ENCODE peak calls at places on chromosomes 5 and 9, in nine cellular contexts. U is heart right ventricle, V is cardiac muscle cell, H is retinal pigment epithelial cell, O is foreskin fibroblast, P is tibial artery, J is right lobe of liver, M is breast epithelium, I is astrocyte of the cerebellum. X is an unnamed sample.

GRCh38 chr5:167754501-167754941 is 536.9 kb upstream of the WWC1 start:
- DNase-seq in J (no peak), O (peak; percentile 71), H (peak; percentile 30), I (peak; percentile 68), M (no peak), P (no peak), V (no peak), U (no peak), X (peak; percentile 44)

GRCh38 chr9:132078369-132079356 is 1.0 kb downstream of the MED27 start:
- DNase-seq in V (peak; percentile 5), I (peak; percentile 46), U (no peak), M (no peak), H (no peak), O (peak; percentile 80), P (no peak), J (no peak), X (peak; percentile 41)

GRCh38 chr5:87746891-87747366 is 334.2 kb upstream of the CCNH start:
- DNase-seq in P (no peak), H (no peak), J (no peak), V (no peak), I (peak; percentile 69), O (no peak), U (no peak), M (no peak), X (no peak)

GRCh38 chr9:86022687-86023266 is 76.6 kb downstream of the GOLM1 start:
- DNase-seq in M (no peak), U (no peak), J (no peak), H (no peak), O (no peak), I (no peak), V (no peak), P (no peak), X (no peak)

GRCh38 chr5:124736814-124737186 is 9.6 kb downstream of the ZNF608 start:
- DNase-seq in J (no peak), U (no peak), M (no peak), V (no peak), P (no peak), I (no peak), H (no peak), O (peak; percentile 36), X (no peak)

GRCh38 chr9:113454914-113455761 is 8.4 kb upstream of the RGS3 start:
- DNase-seq in U (peak; percentile 68), H (peak; percentile 87), V (peak; percentile 88), P (peak; percentile 83), M (no peak), J (no peak), I (peak; percentile 83), O (peak; percentile 91), X (peak; percentile 50)

GRCh38 chr5:43685271-43685950 is 82.4 kb downstream of the NNT start:
- DNase-seq in J (no peak), U (no peak), P (no peak), O (no peak), V (no peak), H (no peak), M (no peak), I (peak; percentile 49), X (no peak)

GRCh38 chr9:69785757-69786156 is 25.9 kb upstream of the PTAR1 start:
- DNase-seq in O (peak; percentile 65), J (no peak), P (no peak), M (no peak), I (peak; percentile 57), U (no peak), V (peak; percentile 44), H (no peak), X (no peak)

GRCh38 chr5:134136771-134137170 is 22.3 kb downstream of the TCF7 start:
- DNase-seq in I (no peak), V (no peak), H (no peak), J (no peak), M (peak; percentile 31), U (no peak), P (peak; percentile 34), O (no peak), X (no peak)

GRCh38 chr5:83472508-83473343 is 1.2 kb downstream of the VCAN start:
- DNase-seq in V (peak; percentile 67), I (no peak), P (peak; percentile 84), O (peak; percentile 80), J (peak; percentile 27), M (no peak), U (peak; percentile 38), H (no peak), X (no peak)

GRCh38 chr5:150180241-150181027 is 9.4 kb upstream of the SLC6A7 start:
- DNase-seq in P (peak; percentile 99), M (peak; percentile 63), U (peak; percentile 73), O (peak; percentile 61), J (no peak), V (peak; percentile 29), I (no peak), H (no peak), X (no peak)

GRCh38 chr5:116573279-116573616 is 1.4 kb downstream of the SEMA6A start:
- DNase-seq in J (peak; percentile 35), M (peak; percentile 54), O (peak; percentile 38), H (no peak), I (no peak), U (no peak), P (peak; percentile 65), V (peak; percentile 62), X (no peak)

GRCh38 chr5:173847102-173847501 is 41.0 kb upstream of the CPEB4 start:
- DNase-seq in O (no peak), U (no peak), P (no peak), J (no peak), M (no peak), H (no peak), I (no peak), V (no peak), X (no peak)

GRCh38 chr5:65050826-65051498 is 282.2 kb downstream of the CWC27 start:
- DNase-seq in O (peak; percentile 66), M (no peak), P (no peak), I (no peak), H (no peak), J (no peak), V (no peak), U (no peak), X (no peak)

GRCh38 chr9:126361810-126362238 is 35.2 kb downstream of the MVB12B start:
- DNase-seq in U (no peak), I (no peak), O (no peak), V (no peak), J (no peak), P (no peak), M (no peak), H (no peak), X (no peak)

GRCh38 chr9:126360073-126360472 is 33.4 kb downstream of the MVB12B start:
- DNase-seq in U (no peak), I (no peak), M (no peak), J (no peak), O (no peak), H (no peak), V (no peak), P (no peak), X (no peak)

GRCh38 chr9:126365780-126366179 is 39.2 kb downstream of the MVB12B start:
- DNase-seq in P (no peak), M (no peak), U (no peak), H (no peak), O (no peak), V (no peak), J (no peak), I (no peak), X (no peak)

GRCh38 chr9:126363847-126364671 is 37.4 kb downstream of the MVB12B start:
- DNase-seq in U (no peak), I (no peak), J (no peak), P (no peak), O (peak; percentile 36), M (no peak), V (no peak), H (no peak), X (no peak)

GRCh38 chr9:126363250-126363649 is 36.6 kb downstream of the MVB12B start:
- DNase-seq in O (no peak), M (no peak), I (no peak), U (no peak), J (no peak), H (no peak), V (no peak), P (no peak), X (no peak)
- H3K4me3 ChIP-seq in O (no peak overlapping the region), M (no peak overlapping the region), I (no peak overlapping the region), U (no peak overlapping the region), J (no peak overlapping the region), H (no peak overlapping the region), V (no peak overlapping the region), P (no peak overlapping the region), X (no peak overlapping the region)

DNA sequence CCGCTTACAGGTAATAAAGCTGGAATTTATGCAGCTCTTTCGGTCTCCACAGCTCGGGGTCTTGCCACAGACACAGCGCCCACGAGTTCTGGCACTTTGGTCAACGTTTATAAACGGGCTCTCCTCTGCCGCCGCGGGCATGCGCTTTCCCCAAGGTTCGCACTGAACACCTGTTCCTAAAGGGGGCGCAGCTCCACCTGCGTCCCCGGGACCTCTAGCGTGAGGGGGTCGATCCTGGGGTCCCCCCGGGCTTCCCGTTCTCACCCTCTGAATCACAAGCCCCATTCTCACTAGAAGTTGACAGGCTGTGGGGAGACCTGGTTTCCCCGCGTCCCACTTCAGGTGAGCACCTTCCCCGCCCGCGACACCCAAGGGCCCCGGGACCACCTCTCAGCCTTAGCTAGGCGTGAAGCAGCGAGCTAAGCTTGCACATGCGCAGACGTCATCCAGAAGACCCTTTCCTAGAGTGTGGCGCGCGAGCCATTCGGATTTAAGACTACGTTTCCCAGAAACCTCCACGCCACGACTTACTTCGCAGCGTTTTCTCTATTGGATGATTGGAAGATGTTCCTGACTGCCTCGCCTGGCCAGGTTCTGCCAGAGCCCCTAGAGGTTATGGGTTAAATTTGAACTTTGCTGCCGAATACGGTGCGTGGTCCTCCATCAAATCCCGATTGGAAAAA is 21.3 kb upstream of the ZNF782 start:
- DNase-seq in P (no peak), J (peak; percentile 61), M (no peak), U (peak; percentile 9), O (peak; percentile 83), H (peak; percentile 67), V (peak; percentile 98), I (peak; percentile 72), X (peak; percentile 63)
- TF ChIP-seq CTCF in P (no peak), J (peak; percentile 2), M (no peak), U (peak; percentile 16), O (peak; percentile 8), H (peak; percentile 50), V (peak; percentile 25), I (peak; percentile 28), X (peak; percentile 59)

GRCh38 chr9:136942112-136942880 is 2.2 kb downstream of the FBXW5 start:
- DNase-seq in J (no peak), V (no peak), H (no peak), P (peak; percentile 65), U (no peak), M (no peak), I (no peak), O (no peak), X (no peak)
- H3K4me3 ChIP-seq in J (no peak overlapping the region), V (no peak overlapping the region), H (no peak overlapping the region), P (peak overlapping the region; percentile 83), U (peak overlapping the region; percentile 97), M (no peak overlapping the region), I (no peak overlapping the region), O (peak overlapping the region; percentile 92), X (no peak overlapping the region)

DNA sequence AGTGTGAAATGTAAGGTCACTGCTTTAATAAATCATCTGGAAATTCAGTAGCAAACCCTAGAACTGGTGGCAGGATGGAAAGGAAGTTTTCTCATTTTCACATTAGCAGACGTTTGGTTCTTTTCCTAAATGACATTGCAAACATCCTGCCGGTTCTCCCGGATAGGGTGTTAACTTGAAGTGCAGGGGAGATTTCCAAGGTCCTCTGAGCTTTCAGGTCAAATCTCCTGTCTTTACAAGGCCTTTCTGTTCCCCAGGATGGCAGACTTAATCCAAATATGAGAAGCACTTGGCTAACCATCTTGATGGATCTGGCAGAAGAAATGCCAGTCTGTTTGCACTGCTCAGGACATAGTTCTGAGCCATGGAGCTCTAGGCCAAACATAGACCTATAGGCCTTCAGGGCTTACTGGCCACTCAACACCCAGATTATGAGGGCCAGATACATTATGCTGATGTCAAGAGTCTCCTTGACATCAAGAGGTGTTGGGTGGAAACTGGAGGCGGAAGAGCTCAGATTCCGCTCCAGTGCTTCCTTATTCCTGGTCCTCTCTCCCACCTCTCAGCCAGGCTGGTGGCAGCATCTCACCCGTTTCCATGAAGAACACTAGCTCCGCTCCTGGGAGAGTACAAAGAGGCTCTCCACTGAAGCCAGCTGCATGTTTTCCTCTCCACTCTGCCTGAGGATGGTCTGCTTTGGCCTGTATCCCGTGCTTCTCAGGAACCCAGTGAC is 60.9 kb downstream of the RALGPS1 start:
- DNase-seq in H (no peak), J (no peak), P (no peak), V (peak; percentile 22), O (no peak), U (no peak), I (no peak), M (no peak), X (no peak)
- TF ChIP-seq CTCF in H (no peak), J (no peak), P (no peak), V (no peak), O (no peak), U (no peak), I (no peak), M (no peak), X (no peak)